ENCODE peak calls at places on chromosomes 7 and 10, in eight cellular contexts. One of them, this sample, is unnamed.

GRCh38 chr10:12943425-12943824 is 58.1 kb downstream of the CCDC3 start:
- DNase-seq in activated gamma-delta T cell treated with anti-CD3 and anti-CD28 coated beads, Interleukin-2, amount 50 U/mL, for 16 hours: no peak
- DNase-seq in T-helper 1 cell: no peak
- DNase-seq in Karpas-422: no peak
- DNase-seq in HEK293T: no peak
- DNase-seq in WTC11: peak
- DNase-seq in stimulated activated CD8-positive, alpha-beta memory T cell treated with anti-CD3 and anti-CD28 coated beads, Interleukin-15, amount 100 ng/mL, for 24 hours: no peak
- DNase-seq in iris pigment epithelial cell: no peak
- DNase-seq in this sample: no peak

GRCh38 chr7:110204527-110204926 is 886.4 kb upstream of the LRRN3 start:
- DNase-seq in stimulated activated CD8-positive, alpha-beta memory T cell treated with anti-CD3 and anti-CD28 coated beads, Interleukin-15, amount 100 ng/mL, for 24 hours: no peak
- DNase-seq in HEK293T: peak
- DNase-seq in activated gamma-delta T cell treated with anti-CD3 and anti-CD28 coated beads, Interleukin-2, amount 50 U/mL, for 16 hours: no peak
- DNase-seq in Karpas-422: no peak
- DNase-seq in WTC11: peak
- DNase-seq in iris pigment epithelial cell: no peak
- DNase-seq in T-helper 1 cell: no peak
- DNase-seq in this sample: peak

GRCh38 chr10:73262105-73262730 is 9.8 kb upstream of the MRPS16 start:
- DNase-seq in HEK293T: no peak
- DNase-seq in T-helper 1 cell: no peak
- DNase-seq in stimulated activated CD8-positive, alpha-beta memory T cell treated with anti-CD3 and anti-CD28 coated beads, Interleukin-15, amount 100 ng/mL, for 24 hours: no peak
- DNase-seq in WTC11: no peak
- DNase-seq in iris pigment epithelial cell: peak
- DNase-seq in Karpas-422: no peak
- DNase-seq in activated gamma-delta T cell treated with anti-CD3 and anti-CD28 coated beads, Interleukin-2, amount 50 U/mL, for 16 hours: no peak
- DNase-seq in this sample: peak

GRCh38 chr7:44824894-44825526 is 22.9 kb downstream of the H2AZ2 start:
- DNase-seq in iris pigment epithelial cell: no peak
- DNase-seq in stimulated activated CD8-positive, alpha-beta memory T cell treated with anti-CD3 and anti-CD28 coated beads, Interleukin-15, amount 100 ng/mL, for 24 hours: no peak
- DNase-seq in WTC11: no peak
- DNase-seq in T-helper 1 cell: no peak
- DNase-seq in HEK293T: no peak
- DNase-seq in Karpas-422: no peak
- DNase-seq in activated gamma-delta T cell treated with anti-CD3 and anti-CD28 coated beads, Interleukin-2, amount 50 U/mL, for 16 hours: no peak
- DNase-seq in this sample: no peak

GRCh38 chr7:151687523-151688235 is 168.0 kb upstream of the RHEB start:
- DNase-seq in Karpas-422: no peak
- DNase-seq in activated gamma-delta T cell treated with anti-CD3 and anti-CD28 coated beads, Interleukin-2, amount 50 U/mL, for 16 hours: no peak
- DNase-seq in WTC11: peak
- DNase-seq in stimulated activated CD8-positive, alpha-beta memory T cell treated with anti-CD3 and anti-CD28 coated beads, Interleukin-15, amount 100 ng/mL, for 24 hours: no peak
- DNase-seq in iris pigment epithelial cell: peak
- DNase-seq in HEK293T: peak
- DNase-seq in T-helper 1 cell: no peak
- DNase-seq in this sample: peak

GRCh38 chr10:29862926-29863614 is 196.3 kb downstream of the JCAD start:
- DNase-seq in WTC11: no peak
- DNase-seq in stimulated activated CD8-positive, alpha-beta memory T cell treated with anti-CD3 and anti-CD28 coated beads, Interleukin-15, amount 100 ng/mL, for 24 hours: no peak
- DNase-seq in activated gamma-delta T cell treated with anti-CD3 and anti-CD28 coated beads, Interleukin-2, amount 50 U/mL, for 16 hours: no peak
- DNase-seq in iris pigment epithelial cell: peak
- DNase-seq in Karpas-422: no peak
- DNase-seq in T-helper 1 cell: no peak
- DNase-seq in HEK293T: no peak
- DNase-seq in this sample: no peak

GRCh38 chr7:55548295-55548731 is 24.0 kb downstream of the VOPP1 start:
- DNase-seq in iris pigment epithelial cell: no peak
- DNase-seq in T-helper 1 cell: no peak
- DNase-seq in WTC11: no peak
- DNase-seq in stimulated activated CD8-positive, alpha-beta memory T cell treated with anti-CD3 and anti-CD28 coated beads, Interleukin-15, amount 100 ng/mL, for 24 hours: no peak
- DNase-seq in Karpas-422: no peak
- DNase-seq in HEK293T: no peak
- DNase-seq in activated gamma-delta T cell treated with anti-CD3 and anti-CD28 coated beads, Interleukin-2, amount 50 U/mL, for 16 hours: no peak
- DNase-seq in this sample: no peak

GRCh38 chr10:28036587-28036986 is 37.7 kb upstream of the ODAD2 start:
- DNase-seq in Karpas-422: no peak
- DNase-seq in stimulated activated CD8-positive, alpha-beta memory T cell treated with anti-CD3 and anti-CD28 coated beads, Interleukin-15, amount 100 ng/mL, for 24 hours: no peak
- DNase-seq in activated gamma-delta T cell treated with anti-CD3 and anti-CD28 coated beads, Interleukin-2, amount 50 U/mL, for 16 hours: no peak
- DNase-seq in HEK293T: no peak
- DNase-seq in WTC11: no peak
- DNase-seq in iris pigment epithelial cell: peak
- DNase-seq in T-helper 1 cell: no peak
- DNase-seq in this sample: no peak

GRCh38 chr7:94679341-94679740 is 23.4 kb upstream of the SGCE start:
- DNase-seq in stimulated activated CD8-positive, alpha-beta memory T cell treated with anti-CD3 and anti-CD28 coated beads, Interleukin-15, amount 100 ng/mL, for 24 hours: no peak
- DNase-seq in Karpas-422: no peak
- DNase-seq in T-helper 1 cell: no peak
- DNase-seq in activated gamma-delta T cell treated with anti-CD3 and anti-CD28 coated beads, Interleukin-2, amount 50 U/mL, for 16 hours: no peak
- DNase-seq in WTC11: no peak
- DNase-seq in HEK293T: no peak
- DNase-seq in iris pigment epithelial cell: peak
- DNase-seq in this sample: no peak

GRCh38 chr7:134602921-134603394 is 43.7 kb upstream of the BPGM start:
- DNase-seq in stimulated activated CD8-positive, alpha-beta memory T cell treated with anti-CD3 and anti-CD28 coated beads, Interleukin-15, amount 100 ng/mL, for 24 hours: no peak
- DNase-seq in Karpas-422: no peak
- DNase-seq in HEK293T: no peak
- DNase-seq in activated gamma-delta T cell treated with anti-CD3 and anti-CD28 coated beads, Interleukin-2, amount 50 U/mL, for 16 hours: no peak
- DNase-seq in T-helper 1 cell: no peak
- DNase-seq in iris pigment epithelial cell: peak
- DNase-seq in WTC11: no peak
- DNase-seq in this sample: no peak

GRCh38 chr10:22427101-22427500 is 81.8 kb downstream of the SPAG6 start:
- DNase-seq in activated gamma-delta T cell treated with anti-CD3 and anti-CD28 coated beads, Interleukin-2, amount 50 U/mL, for 16 hours: no peak
- DNase-seq in Karpas-422: no peak
- DNase-seq in HEK293T: peak
- DNase-seq in WTC11: no peak
- DNase-seq in stimulated activated CD8-positive, alpha-beta memory T cell treated with anti-CD3 and anti-CD28 coated beads, Interleukin-15, amount 100 ng/mL, for 24 hours: no peak
- DNase-seq in T-helper 1 cell: no peak
- DNase-seq in iris pigment epithelial cell: peak
- DNase-seq in this sample: peak

GRCh38 chr7:22980422-22980821 is 33.5 kb downstream of the HYCC1 start:
- DNase-seq in T-helper 1 cell: no peak
- DNase-seq in iris pigment epithelial cell: peak
- DNase-seq in WTC11: no peak
- DNase-seq in HEK293T: no peak
- DNase-seq in activated gamma-delta T cell treated with anti-CD3 and anti-CD28 coated beads, Interleukin-2, amount 50 U/mL, for 16 hours: no peak
- DNase-seq in Karpas-422: peak
- DNase-seq in stimulated activated CD8-positive, alpha-beta memory T cell treated with anti-CD3 and anti-CD28 coated beads, Interleukin-15, amount 100 ng/mL, for 24 hours: no peak
- DNase-seq in this sample: no peak

GRCh38 chr7:8567626-8568025 is 134.2 kb downstream of the NXPH1 start:
- DNase-seq in WTC11: no peak
- DNase-seq in stimulated activated CD8-positive, alpha-beta memory T cell treated with anti-CD3 and anti-CD28 coated beads, Interleukin-15, amount 100 ng/mL, for 24 hours: no peak
- DNase-seq in T-helper 1 cell: no peak
- DNase-seq in iris pigment epithelial cell: no peak
- DNase-seq in Karpas-422: no peak
- DNase-seq in activated gamma-delta T cell treated with anti-CD3 and anti-CD28 coated beads, Interleukin-2, amount 50 U/mL, for 16 hours: no peak
- DNase-seq in HEK293T: no peak
- DNase-seq in this sample: no peak

GRCh38 chr10:43689618-43689954 is 40.9 kb upstream of the ZNF32 start:
- DNase-seq in activated gamma-delta T cell treated with anti-CD3 and anti-CD28 coated beads, Interleukin-2, amount 50 U/mL, for 16 hours: no peak
- DNase-seq in iris pigment epithelial cell: peak
- DNase-seq in Karpas-422: no peak
- DNase-seq in WTC11: peak
- DNase-seq in stimulated activated CD8-positive, alpha-beta memory T cell treated with anti-CD3 and anti-CD28 coated beads, Interleukin-15, amount 100 ng/mL, for 24 hours: peak
- DNase-seq in T-helper 1 cell: no peak
- DNase-seq in HEK293T: no peak
- DNase-seq in this sample: peak

GRCh38 chr7:77498659-77499379 is 38.3 kb upstream of the PTPN12 start:
- DNase-seq in activated gamma-delta T cell treated with anti-CD3 and anti-CD28 coated beads, Interleukin-2, amount 50 U/mL, for 16 hours: no peak
- DNase-seq in HEK293T: no peak
- DNase-seq in stimulated activated CD8-positive, alpha-beta memory T cell treated with anti-CD3 and anti-CD28 coated beads, Interleukin-15, amount 100 ng/mL, for 24 hours: no peak
- DNase-seq in T-helper 1 cell: no peak
- DNase-seq in Karpas-422: no peak
- DNase-seq in WTC11: no peak
- DNase-seq in iris pigment epithelial cell: no peak
- DNase-seq in this sample: no peak

GRCh38 chr10:87850742-87851205 is 12.6 kb downstream of the KLLN start:
- DNase-seq in T-helper 1 cell: peak
- DNase-seq in iris pigment epithelial cell: peak
- DNase-seq in activated gamma-delta T cell treated with anti-CD3 and anti-CD28 coated beads, Interleukin-2, amount 50 U/mL, for 16 hours: peak
- DNase-seq in stimulated activated CD8-positive, alpha-beta memory T cell treated with anti-CD3 and anti-CD28 coated beads, Interleukin-15, amount 100 ng/mL, for 24 hours: no peak
- DNase-seq in Karpas-422: peak
- DNase-seq in WTC11: peak
- DNase-seq in HEK293T: peak
- DNase-seq in this sample: peak

GRCh38 chr7:27606270-27607209 is 56.1 kb downstream of the HIBADH start:
- DNase-seq in activated gamma-delta T cell treated with anti-CD3 and anti-CD28 coated beads, Interleukin-2, amount 50 U/mL, for 16 hours: no peak
- DNase-seq in Karpas-422: no peak
- DNase-seq in iris pigment epithelial cell: peak
- DNase-seq in stimulated activated CD8-positive, alpha-beta memory T cell treated with anti-CD3 and anti-CD28 coated beads, Interleukin-15, amount 100 ng/mL, for 24 hours: no peak
- DNase-seq in WTC11: no peak
- DNase-seq in HEK293T: peak
- DNase-seq in T-helper 1 cell: no peak
- DNase-seq in this sample: peak

GRCh38 chr7:33901199-33901598 is 4.1 kb upstream of the BMPER start:
- DNase-seq in HEK293T: no peak
- DNase-seq in stimulated activated CD8-positive, alpha-beta memory T cell treated with anti-CD3 and anti-CD28 coated beads, Interleukin-15, amount 100 ng/mL, for 24 hours: no peak
- DNase-seq in T-helper 1 cell: no peak
- DNase-seq in activated gamma-delta T cell treated with anti-CD3 and anti-CD28 coated beads, Interleukin-2, amount 50 U/mL, for 16 hours: no peak
- DNase-seq in WTC11: no peak
- DNase-seq in iris pigment epithelial cell: peak
- DNase-seq in Karpas-422: no peak
- DNase-seq in this sample: no peak

GRCh38 chr10:516766-517165 is 172.7 kb downstream of the DIP2C start:
- DNase-seq in activated gamma-delta T cell treated with anti-CD3 and anti-CD28 coated beads, Interleukin-2, amount 50 U/mL, for 16 hours: no peak
- DNase-seq in stimulated activated CD8-positive, alpha-beta memory T cell treated with anti-CD3 and anti-CD28 coated beads, Interleukin-15, amount 100 ng/mL, for 24 hours: no peak
- DNase-seq in Karpas-422: no peak
- DNase-seq in HEK293T: no peak
- DNase-seq in iris pigment epithelial cell: no peak
- DNase-seq in WTC11: no peak
- DNase-seq in T-helper 1 cell: no peak
- DNase-seq in this sample: peak

GRCh38 chr7:23377134-23377533 is 78.0 kb downstream of the MALSU1 start:
- DNase-seq in Karpas-422: no peak
- DNase-seq in WTC11: no peak
- DNase-seq in iris pigment epithelial cell: peak
- DNase-seq in activated gamma-delta T cell treated with anti-CD3 and anti-CD28 coated beads, Interleukin-2, amount 50 U/mL, for 16 hours: no peak
- DNase-seq in stimulated activated CD8-positive, alpha-beta memory T cell treated with anti-CD3 and anti-CD28 coated beads, Interleukin-15, amount 100 ng/mL, for 24 hours: no peak
- DNase-seq in T-helper 1 cell: no peak
- DNase-seq in HEK293T: no peak
- DNase-seq in this sample: no peak

This sample was measured in mesendoderm.